ENCODE peak calls at places on chromosomes 2 and 18, in six cellular contexts. J is neural crest cell, W is GM23248, F is kidney glomerular epithelial cell, V is kidney tubule cell, G is heart right ventricle. U is an unnamed sample.

GRCh38 chr2:231680992-231681852 is 27.1 kb upstream of the PTMA start:
- DNase-seq in J (peak; percentile 86), W (peak; percentile 83), F (peak; percentile 33), V (peak; percentile 83), G (peak; percentile 91), U (peak; percentile 36)

GRCh38 chr18:22223263-22223960 is 54.0 kb downstream of the GATA6 start:
- DNase-seq in J (no peak), W (peak; percentile 99), F (peak; percentile 93), V (peak; percentile 96), G (peak; percentile 69), U (peak; percentile 82)

GRCh38 chr2:44537264-44537663 is 175.5 kb downstream of the CAMKMT start:
- DNase-seq in J (no peak), W (no peak), F (no peak), V (no peak), G (no peak), U (no peak)

GRCh38 chr2:179098080-179098689 is 48.2 kb upstream of the CCDC141 start:
- DNase-seq in J (no peak), W (no peak), F (no peak), V (no peak), G (no peak), U (no peak)

GRCh38 chr2:175815537-175815936 is 186.5 kb downstream of the LNPK start:
- DNase-seq in J (no peak), W (peak; percentile 84), F (no peak), V (no peak), G (no peak), U (peak; percentile 60)

GRCh38 chr18:9905401-9905922 is 8.4 kb upstream of the VAPA start:
- DNase-seq in J (no peak), W (peak; percentile 60), F (peak; percentile 72), V (peak; percentile 71), G (no peak), U (peak; percentile 6)

GRCh38 chr18:75207298-75208054 is 1.5 kb downstream of the PTGR3 start:
- DNase-seq in J (no peak), W (peak; percentile 57), F (peak; percentile 35), V (peak; percentile 61), G (no peak), U (peak; percentile 60)

GRCh38 chr18:5097116-5097703 is 99.8 kb downstream of the AKAIN1 start:
- DNase-seq in J (no peak), W (peak; percentile 4), F (no peak), V (no peak), G (no peak), U (no peak)

GRCh38 chr2:226234187-226234586 is 565.4 kb downstream of the IRS1 start:
- DNase-seq in J (no peak), W (no peak), F (no peak), V (no peak), G (no peak), U (no peak)

U was measured in HFFc6.